ENCODE peak calls at places on chromosomes 1 and 21, in four cellular contexts. Z is hepatocyte, T is AG04449, U is foreskin fibroblast. A is an unnamed sample.

GRCh38 chr1:77540501-77541161 is 141.8 kb downstream of the ZZZ3 start:
- DNase-seq in Z (no peak), U (no peak), T (no peak), A (peak)

GRCh38 chr1:231272173-231272572 is 31.2 kb downstream of the GNPAT start:
- DNase-seq in Z (no peak), U (no peak), T (no peak), A (no peak)

GRCh38 chr1:204294371-204294770 is 65.4 kb downstream of the PLEKHA6 start:
- DNase-seq in U (peak), Z (peak), T (peak), A (no peak)

GRCh38 chr1:25468037-25468436 is 37.3 kb downstream of the MACO1 start:
- DNase-seq in T (no peak), Z (no peak), U (peak), A (no peak)

GRCh38 chr1:156727914-156728598 is at the start of gene METTL25B:
- DNase-seq in Z (peak), T (no peak), U (peak), A (no peak)

GRCh38 chr1:198681831-198682756 is 43.3 kb downstream of the PTPRC start:
- DNase-seq in Z (peak), U (peak), T (peak), A (peak)

GRCh38 chr1:115057661-115058249 is 28.1 kb downstream of the TSHB start:
- DNase-seq in Z (peak), U (no peak), T (no peak), A (no peak)

GRCh38 chr21:33264561-33264960 is 1.6 kb upstream of the IL10RB start:
- DNase-seq in T (no peak), Z (no peak), U (no peak), A (no peak)

GRCh38 chr1:234602334-234603220 is 7.4 kb downstream of the IRF2BP2 start:
- DNase-seq in Z (peak), U (peak), T (peak), A (peak)

GRCh38 chr1:55720243-55720642 is 505.1 kb upstream of the USP24 start:
- DNase-seq in Z (peak), U (no peak), T (no peak), A (no peak)
- TF ChIP-seq CTCF in Z (no peak), U (no peak), T (no peak), A (no peak)

DNA sequence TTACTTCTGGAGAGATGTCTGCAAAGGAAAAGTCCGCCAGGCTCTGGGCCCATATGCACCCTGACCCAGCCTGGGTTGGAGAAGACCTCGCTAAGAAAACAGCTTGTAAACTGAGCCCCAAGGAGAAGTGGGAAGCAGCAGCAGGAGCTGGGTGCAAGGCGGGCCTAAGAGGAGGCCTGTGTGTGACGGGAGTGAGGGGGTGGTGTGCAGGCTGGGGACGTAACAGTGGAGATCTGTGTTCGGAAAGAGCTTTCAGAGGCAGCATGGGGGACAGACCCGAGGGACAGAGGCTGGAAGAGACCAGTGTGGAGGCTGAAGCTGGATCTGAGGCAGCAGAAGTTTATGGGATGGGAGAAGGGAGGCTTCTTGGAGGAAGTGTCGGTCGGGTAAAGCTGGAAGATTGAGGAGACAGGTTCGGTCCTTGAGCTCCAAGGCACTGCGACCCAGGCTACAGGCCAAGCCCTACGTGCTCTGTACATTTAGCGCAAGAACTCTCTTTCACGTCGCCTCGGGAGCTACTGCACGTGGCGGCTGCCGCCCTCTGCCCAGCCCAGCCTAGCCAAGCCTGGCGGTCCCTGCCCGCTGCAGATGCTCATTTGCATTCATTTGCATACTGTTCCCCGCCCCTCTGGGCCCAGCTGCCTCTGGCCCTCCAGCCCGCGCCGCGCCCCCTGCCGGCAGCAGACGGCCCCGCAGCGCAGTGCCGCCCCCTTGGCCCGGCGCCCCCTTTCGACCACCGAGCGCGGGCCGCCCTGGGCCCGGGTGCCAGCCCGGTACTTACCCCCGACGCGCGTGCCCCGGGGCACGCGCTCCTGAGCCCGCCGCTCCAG is 6.3 kb downstream of the HPCA start:
- DNase-seq in T (no peak), U (no peak), Z (peak), A (no peak)
- H3K4me3 ChIP-seq in T (peak), U (peak), Z (peak), A (peak)

GRCh38 chr1:160540859-160541233 is 17.8 kb upstream of the SLAMF6 start:
- DNase-seq in T (no peak), U (no peak), Z (no peak), A (no peak)

GRCh38 chr1:160537714-160538665 is 14.9 kb upstream of the SLAMF6 start:
- DNase-seq in T (no peak), U (no peak), Z (no peak), A (no peak)

GRCh38 chr1:160538985-160539651 is 16.1 kb upstream of the SLAMF6 start:
- DNase-seq in T (no peak), Z (peak), U (no peak), A (no peak)

GRCh38 chr1:160539896-160540858 is 17.1 kb upstream of the SLAMF6 start:
- DNase-seq in T (no peak), U (no peak), Z (peak), A (no peak)

GRCh38 chr1:160534823-160535605 is 12.0 kb upstream of the SLAMF6 start:
- DNase-seq in T (no peak), Z (no peak), U (no peak), A (no peak)
- TF ChIP-seq CTCF in T (no peak), Z (no peak), U (no peak), A (no peak)

GRCh38 chr1:165483412-165483811 is 38.5 kb upstream of the RXRG start:
- DNase-seq in U (no peak), T (no peak), Z (no peak), A (no peak)
- H3K4me3 ChIP-seq in U (no peak), T (no peak), Z (no peak), A (no peak)

GRCh38 chr1:226569879-226570547 is 21.4 kb downstream of the STUM start:
- DNase-seq in Z (peak), T (no peak), U (no peak), A (no peak)
- TF ChIP-seq CTCF in Z (no peak), T (no peak), U (no peak), A (peak)

GRCh38 chr21:44285102-44285501 is 574 bp upstream of the AIRE start:
- DNase-seq in Z (no peak), U (no peak), T (no peak), A (no peak)
- H3K4me3 ChIP-seq in Z (no peak), U (no peak), T (no peak), A (no peak)

GRCh38 chr1:64857347-64857746 is 109.0 kb downstream of the JAK1 start:
- DNase-seq in U (no peak), Z (no peak), T (no peak), A (no peak)
- TF ChIP-seq CTCF in U (no peak), Z (no peak), T (no peak), A (no peak)